ENCODE peak calls at places on chromosome 2, in six cellular contexts. J is gastrocnemius medialis, V is left ventricle myocardium inferior, Q is OCI-LY7, S is tibial artery, R is heart left ventricle. U is an unnamed sample.

GRCh38 chr2:129885735-129886134 is 93.7 kb upstream of the RAB6C start:
- DNase-seq in R (no peak), V (no peak), J (no peak), S (no peak), Q (peak; percentile 19), U (no peak)

GRCh38 chr2:80467262-80467811 is 162.8 kb upstream of the LRRTM1 start:
- DNase-seq in S (no peak), J (no peak), Q (no peak), R (no peak), V (no peak), U (no peak)

GRCh38 chr2:199771948-199772692 is 78.9 kb downstream of the FTCDNL1 start:
- DNase-seq in J (no peak), R (no peak), V (no peak), Q (no peak), S (no peak), U (no peak)

GRCh38 chr2:198762456-198762855 is 695.3 kb downstream of the SATB2 start:
- DNase-seq in R (no peak), J (no peak), V (no peak), S (no peak), Q (no peak), U (no peak)

GRCh38 chr2:150303281-150303680 is 184.2 kb downstream of the RND3 start:
- DNase-seq in J (no peak), R (no peak), V (no peak), Q (no peak), S (no peak), U (no peak)

GRCh38 chr2:172394008-172394407 is 33.4 kb upstream of the ITGA6 start:
- DNase-seq in Q (no peak), J (no peak), S (no peak), R (no peak), V (no peak), U (no peak)

GRCh38 chr2:16644204-16644925 is 21.3 kb downstream of the CYRIA start:
- DNase-seq in J (peak; percentile 74), R (no peak), V (no peak), S (no peak), Q (no peak), U (no peak)

GRCh38 chr2:216221806-216222205 is 112.7 kb downstream of the XRCC5 start:
- DNase-seq in Q (no peak), V (no peak), S (no peak), J (no peak), R (no peak), U (no peak)

GRCh38 chr2:25362049-25362563 is 20.4 kb upstream of the DNMT3A start:
- DNase-seq in J (peak; percentile 88), S (peak; percentile 91), Q (peak; percentile 93), V (peak; percentile 89), R (peak; percentile 92), U (peak; percentile 93)

GRCh38 chr2:124323321-124323720 is 298.2 kb downstream of the CNTNAP5 start:
- DNase-seq in V (no peak), S (no peak), Q (no peak), J (no peak), R (no peak), U (no peak)

GRCh38 chr2:64914247-64914646 is 75.0 kb upstream of the SLC1A4 start:
- DNase-seq in J (no peak), R (no peak), V (no peak), Q (peak; percentile 51), S (no peak), U (no peak)

GRCh38 chr2:27375513-27376099 is 4.9 kb downstream of the ZNF513 start:
- DNase-seq in V (no peak), Q (no peak), J (no peak), R (no peak), S (no peak), U (no peak)

GRCh38 chr2:121095257-121096080 is 189.5 kb downstream of the TFCP2L1 start:
- DNase-seq in Q (no peak), S (no peak), V (peak; percentile 62), J (peak; percentile 41), R (peak; percentile 77), U (peak; percentile 41)

GRCh38 chr2:239319261-239319661 is 81.6 kb downstream of the HDAC4 start:
- DNase-seq in S (no peak), R (no peak), V (peak; percentile 30), J (peak; percentile 87), Q (no peak), U (no peak)

GRCh38 chr2:71748227-71748626 is 294.9 kb downstream of the DYSF start:
- DNase-seq in R (peak; percentile 77), V (peak; percentile 66), Q (no peak), J (peak; percentile 66), S (peak; percentile 66), U (peak; percentile 59)

GRCh38 chr2:237877576-237878307 is 18.3 kb downstream of the RAMP1 start:
- DNase-seq in R (peak; percentile 18), J (no peak), Q (no peak), V (no peak), S (peak; percentile 16), U (no peak)

GRCh38 chr2:63855418-63856301 is 14.0 kb downstream of the UGP2 start:
- DNase-seq in J (no peak), R (no peak), Q (no peak), S (no peak), V (no peak), U (no peak)

GRCh38 chr2:137168564-137168963 is 403.2 kb downstream of the THSD7B start:
- DNase-seq in V (no peak), R (no peak), S (no peak), Q (no peak), J (no peak), U (no peak)

GRCh38 chr2:26503238-26503880 is 25.4 kb upstream of the OTOF start:
- DNase-seq in Q (peak; percentile 45), R (peak; percentile 71), V (peak; percentile 67), J (peak; percentile 70), S (peak; percentile 38), U (peak; percentile 58)

GRCh38 chr2:234969329-234970157 is 17.7 kb downstream of the SH3BP4 start:
- DNase-seq in Q (no peak), R (no peak), J (no peak), S (no peak), V (no peak), U (no peak)

GRCh38 chr2:217440000-217440399 is 562.8 kb downstream of the TNS1 start:
- DNase-seq in R (no peak), S (no peak), V (no peak), Q (no peak), J (no peak), U (no peak)

GRCh38 chr2:43068730-43069517 is 157.5 kb downstream of the ZFP36L2 start:
- DNase-seq in V (no peak), S (no peak), R (no peak), Q (no peak), J (no peak), U (no peak)

GRCh38 chr2:20288941-20289340 is 61.7 kb downstream of the PUM2 start:
- DNase-seq in Q (no peak), S (no peak), J (no peak), R (no peak), V (no peak), U (no peak)

GRCh38 chr2:191299866-191300265 is 54.7 kb downstream of the MYO1B start:
- DNase-seq in S (no peak), V (no peak), J (no peak), Q (no peak), R (no peak), U (no peak)

GRCh38 chr2:191303349-191304005 is 58.3 kb downstream of the MYO1B start:
- DNase-seq in J (no peak), R (no peak), V (no peak), S (no peak), Q (no peak), U (no peak)

GRCh38 chr2:191304939-191305875 is 60.0 kb downstream of the MYO1B start:
- DNase-seq in Q (no peak), R (peak; percentile 85), S (peak; percentile 68), J (peak; percentile 60), V (peak; percentile 76), U (peak; percentile 76)

GRCh38 chr2:191301971-191302370 is 56.8 kb downstream of the MYO1B start:
- DNase-seq in Q (no peak), J (no peak), S (no peak), R (no peak), V (no peak), U (no peak)

DNA sequence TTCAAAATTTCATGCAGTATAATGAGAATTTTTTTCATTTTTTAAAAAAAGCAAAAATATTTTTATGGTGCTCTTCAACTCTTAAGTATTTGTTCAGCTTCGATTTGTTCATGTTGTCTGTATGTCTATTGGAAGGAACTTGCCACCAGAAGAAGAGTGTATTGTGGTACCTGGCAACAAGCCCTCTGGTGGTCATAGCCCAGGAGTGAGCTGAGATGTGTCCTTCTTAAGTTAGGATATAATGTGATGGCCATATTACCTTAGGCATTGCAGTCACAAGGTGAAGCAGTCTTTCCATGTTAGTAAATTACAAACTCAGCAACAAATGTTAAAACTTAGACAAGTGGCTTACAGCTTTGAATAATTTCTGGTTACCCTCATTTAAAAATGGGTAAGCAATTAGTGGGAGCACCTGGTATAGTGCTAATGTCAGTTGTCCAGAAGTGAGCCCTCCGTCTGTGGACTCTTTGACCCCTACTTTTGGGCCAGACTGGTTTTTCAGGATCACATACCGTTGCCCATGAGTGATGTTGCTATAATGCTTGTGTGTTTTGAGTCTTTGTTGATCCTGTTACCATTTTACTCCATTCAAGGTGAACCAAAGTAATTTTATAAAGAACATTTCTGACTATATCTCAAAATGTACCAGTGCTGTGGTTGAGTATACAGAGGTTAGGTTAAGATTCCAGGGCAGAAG is 57.4 kb downstream of the MYO1B start:
- DNase-seq in V (no peak), S (no peak), Q (no peak), J (no peak), R (no peak), U (no peak)
- TF ChIP-seq CTCF in V (no peak), S (no peak), Q (peak; percentile 37), J (no peak), R (no peak), U (no peak)

GRCh38 chr2:67865871-67866386 is 196.9 kb downstream of the C1D start:
- DNase-seq in S (no peak), J (no peak), V (no peak), Q (no peak), R (no peak), U (no peak)
- H3K27ac ChIP-seq in S (peak overlapping the region; percentile 58), J (no peak overlapping the region), V (no peak overlapping the region), Q (no peak overlapping the region), R (no peak overlapping the region), U (no peak overlapping the region)

DNA sequence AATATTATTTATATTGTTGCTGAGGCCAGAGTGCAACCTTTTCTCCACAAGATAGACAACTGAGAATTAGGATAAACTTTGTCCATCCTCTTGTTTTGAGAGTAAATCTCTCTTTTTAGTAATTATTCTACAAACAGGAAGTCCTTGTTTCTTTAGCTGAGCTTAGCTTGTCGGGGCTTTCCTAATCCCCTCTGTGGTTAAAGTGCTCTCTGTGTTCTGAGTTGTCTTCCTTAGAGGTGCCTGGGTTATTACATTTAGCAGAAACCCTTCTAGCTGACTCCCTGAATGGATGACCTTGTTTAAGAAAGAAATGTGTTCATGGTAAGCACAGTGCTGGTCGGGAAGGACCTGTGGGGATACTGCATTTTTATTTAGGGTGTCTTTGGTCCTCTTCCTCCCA is 12.7 kb downstream of the USP39 start:
- DNase-seq in Q (no peak), S (no peak), J (no peak), R (no peak), V (no peak), U (no peak)
- H3K36me3 ChIP-seq in Q (peaks cover 99% of the 10 kb centered on the region), S (peaks cover 100% of the 10 kb centered on the region), J (peaks cover 95% of the 10 kb centered on the region), R (peaks cover 98% of the 10 kb centered on the region), V (peaks cover 100% of the 10 kb centered on the region), U (peaks cover 71% of the 10 kb centered on the region)

DNA sequence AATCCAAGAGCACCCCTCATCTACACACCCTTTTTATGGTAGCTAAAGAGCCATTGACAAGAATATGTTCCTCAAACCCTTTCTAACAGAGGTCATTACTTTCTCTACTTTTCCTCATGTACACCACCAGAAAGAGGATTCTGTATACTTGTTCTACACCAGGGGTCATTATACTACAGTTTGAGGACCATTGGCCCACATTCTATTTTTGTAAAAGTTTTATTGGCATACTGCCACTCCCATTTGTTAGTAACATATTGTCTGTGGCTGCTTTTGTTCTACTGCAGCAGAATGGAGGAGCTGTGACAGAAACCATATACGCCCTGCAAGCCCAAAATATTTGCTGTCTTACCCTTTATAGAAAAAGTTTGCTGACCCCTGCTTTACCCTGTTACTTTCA is 14.3 kb downstream of the HTR2B start:
- DNase-seq in S (no peak), V (no peak), J (no peak), R (no peak), Q (no peak), U (no peak)
- TF ChIP-seq CTCF in S (peak; percentile 27), V (peak; percentile 51), J (no peak), R (peak; percentile 18), Q (no peak), U (no peak)

U was measured in heart right ventricle.